ENCODE peak calls at places on chromosomes 7 and 10, in six cellular contexts. L is fibroblast of villous mesenchyme, J is body of pancreas, O is lung, A is HCT116, I is neural progenitor cell. E is an unnamed sample.

GRCh38 chr7:27424749-27425148 is 182.1 kb downstream of the EVX1 start:
- DNase-seq in L (no peak), O (no peak), I (no peak), J (no peak), A (no peak), E (no peak)

GRCh38 chr10:114002422-114002821 is 41.2 kb upstream of the ADRB1 start:
- DNase-seq in L (no peak), O (no peak), I (no peak), A (no peak), J (no peak), E (no peak)

GRCh38 chr10:13803566-13804554 is 217.1 kb downstream of the PRPF18 start:
- DNase-seq in I (no peak), A (no peak), J (no peak), O (no peak), L (peak), E (no peak)

GRCh38 chr10:20485554-20485953 is 411.6 kb downstream of the NEBL start:
- DNase-seq in I (no peak), J (no peak), A (no peak), O (no peak), L (no peak), E (no peak)

GRCh38 chr7:15648461-15648961 is 38.0 kb downstream of the MEOX2 start:
- DNase-seq in J (peak), A (no peak), O (no peak), L (peak), I (no peak), E (peak)

GRCh38 chr7:29113384-29114102 is 32.8 kb downstream of the CPVL start:
- DNase-seq in I (peak), A (peak), J (peak), O (no peak), L (no peak), E (peak)

GRCh38 chr10:62380002-62380401 is 5.8 kb downstream of the ZNF365 start:
- DNase-seq in L (peak), O (no peak), I (no peak), A (peak), J (no peak), E (no peak)

GRCh38 chr7:75646551-75647102 is 92.1 kb downstream of the HIP1 start:
- DNase-seq in L (no peak), I (no peak), O (no peak), J (no peak), A (no peak), E (no peak)

GRCh38 chr7:19560111-19560883 is 148.5 kb downstream of the POLR1F start:
- DNase-seq in O (no peak), J (no peak), A (no peak), I (no peak), L (peak), E (no peak)

GRCh38 chr7:88344956-88345832 is 38.5 kb upstream of the STEAP4 start:
- DNase-seq in I (peak), O (peak), A (peak), L (peak), J (peak), E (peak)

GRCh38 chr10:43623351-43623750 is 17.1 kb downstream of the ZNF485 start:
- DNase-seq in A (no peak), I (no peak), L (peak), O (no peak), J (no peak), E (no peak)

GRCh38 chr10:11610855-11611247 is 599 bp downstream of the USP6NL start:
- DNase-seq in O (peak), J (peak), A (no peak), I (peak), L (peak), E (peak)

GRCh38 chr10:43843331-43844101 is 194.8 kb upstream of the ZNF32 start:
- DNase-seq in I (no peak), A (no peak), J (peak), L (peak), O (peak), E (no peak)

GRCh38 chr7:100726998-100727761 is 6.2 kb upstream of the ZAN start:
- DNase-seq in O (no peak), A (no peak), L (peak), I (no peak), J (no peak), E (no peak)

GRCh38 chr7:47218378-47219176 is 363.3 kb downstream of the TNS3 start:
- DNase-seq in A (no peak), O (no peak), I (no peak), J (no peak), L (peak), E (no peak)

GRCh38 chr10:117536862-117537435 is 5.6 kb upstream of the EMX2 start:
- DNase-seq in L (no peak), A (no peak), I (peak), J (no peak), O (no peak), E (no peak)

GRCh38 chr10:23088609-23089008 is 6.8 kb upstream of the MSRB2 start:
- DNase-seq in J (no peak), L (no peak), I (no peak), A (no peak), O (no peak), E (no peak)

GRCh38 chr7:123397746-123398145 is 136.6 kb downstream of the IQUB start:
- DNase-seq in O (no peak), A (no peak), I (no peak), J (no peak), L (no peak), E (no peak)

GRCh38 chr7:102927303-102927933 is 14.6 kb downstream of the LRRC17 start:
- DNase-seq in O (no peak), L (peak), J (no peak), A (no peak), I (no peak), E (no peak)

GRCh38 chr10:104640339-104641149 is 546 bp upstream of the SORCS3 start:
- DNase-seq in J (no peak), A (no peak), L (no peak), O (no peak), I (peak), E (no peak)

GRCh38 chr7:106041140-106041717 is 70.9 kb downstream of the SYPL1 start:
- DNase-seq in O (no peak), L (peak), I (peak), A (peak), J (peak), E (peak)

GRCh38 chr7:106037489-106038176 is 74.5 kb downstream of the SYPL1 start:
- DNase-seq in I (no peak), A (no peak), J (no peak), L (no peak), O (no peak), E (no peak)

GRCh38 chr7:106038916-106039315 is 73.2 kb downstream of the SYPL1 start:
- DNase-seq in I (no peak), A (no peak), O (no peak), J (no peak), L (no peak), E (no peak)

GRCh38 chr7:106038289-106038688 is 73.8 kb downstream of the SYPL1 start:
- DNase-seq in J (no peak), O (no peak), A (no peak), I (no peak), L (no peak), E (no peak)

GRCh38 chr7:106039486-106040060 is 72.5 kb downstream of the SYPL1 start:
- DNase-seq in J (no peak), O (no peak), L (peak), A (no peak), I (peak), E (no peak)
- TF ChIP-seq CTCF in J (no peak), O (no peak), L (peak), A (no peak), I (peak), E (no peak)

GRCh38 chr7:78609281-78609680 is 810.7 kb downstream of the PHTF2 start:
- DNase-seq in J (no peak), I (no peak), O (no peak), L (no peak), A (no peak), E (no peak)

GRCh38 chr7:78601728-78602127 is 803.2 kb downstream of the PHTF2 start:
- DNase-seq in A (no peak), I (no peak), O (no peak), L (no peak), J (no peak), E (no peak)

GRCh38 chr7:78605131-78605530 is 806.6 kb downstream of the PHTF2 start:
- DNase-seq in I (no peak), A (no peak), L (peak), O (no peak), J (no peak), E (no peak)

GRCh38 chr7:78607099-78607498 is 808.5 kb downstream of the PHTF2 start:
- DNase-seq in J (no peak), L (no peak), O (no peak), I (peak), A (no peak), E (peak)
- TF ChIP-seq CTCF in J (no peak), L (peak), O (no peak), I (peak), A (peak), E (no peak)

GRCh38 chr7:135160858-135161653 is 9.5 kb downstream of the CYREN start:
- DNase-seq in A (no peak), L (peak), I (no peak), J (no peak), O (no peak), E (no peak)
- TF ChIP-seq CTCF in A (no peak), L (peak), I (no peak), J (no peak), O (no peak), E (no peak)

GRCh38 chr10:110480387-110480786 is 17.3 kb upstream of the DUSP5 start:
- DNase-seq in J (no peak), O (no peak), I (no peak), A (no peak), L (no peak), E (no peak)
- TF ChIP-seq CTCF in J (no peak), O (no peak), I (no peak), A (peak), L (no peak), E (no peak)

GRCh38 chr7:68706291-68706690 is 892.0 kb upstream of the AUTS2 start:
- DNase-seq in O (no peak), I (no peak), A (no peak), L (peak), J (no peak), E (no peak)

GRCh38 chr7:68707958-68708357 is 890.3 kb upstream of the AUTS2 start:
- DNase-seq in I (no peak), A (no peak), L (no peak), J (no peak), O (no peak), E (no peak)

DNA sequence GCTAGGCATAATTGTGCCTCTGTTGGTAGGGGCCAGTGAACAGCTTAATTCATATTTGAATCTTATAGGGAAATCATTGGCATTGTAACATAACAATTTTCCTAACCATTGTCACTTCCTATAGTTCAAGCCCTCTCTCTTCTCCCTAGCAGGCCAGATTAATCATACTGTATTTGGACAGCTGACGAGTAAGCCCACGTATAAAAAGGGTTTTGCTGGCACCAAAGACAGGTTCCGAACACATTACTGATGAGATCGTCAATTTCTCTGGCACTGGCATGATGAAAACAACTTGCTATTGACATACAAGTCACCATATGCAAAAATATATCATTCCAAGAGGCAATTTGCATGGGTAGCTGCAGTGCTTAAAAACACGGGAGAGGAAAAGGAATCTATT is 891.1 kb upstream of the AUTS2 start:
- DNase-seq in J (no peak), L (no peak), O (no peak), I (no peak), A (no peak), E (no peak)
- TF ChIP-seq CTCF in J (no peak), L (no peak), O (no peak), I (no peak), A (no peak), E (no peak)

GRCh38 chr7:117067322-117067721 is 114.0 kb downstream of the ST7 start:
- DNase-seq in L (no peak), J (no peak), I (no peak), A (no peak), O (no peak), E (no peak)
- TF ChIP-seq CTCF in L (no peak), J (no peak), I (no peak), A (no peak), O (no peak), E (no peak)